ENCODE peak calls at places on chromosomes 12 and 14, in eight cellular contexts. V is fibroblast of lung, P is MM.1S, I is brain microvascular endothelial cell, G is aorta, D is adipocyte, Z is prostate gland, J is transverse colon. O is an unnamed sample.

GRCh38 chr14:25108959-25109358 is 59.0 kb upstream of the STXBP6 start:
- DNase-seq in V (peak; percentile 29), P (no peak), I (no peak), G (no peak), D (peak; percentile 28), Z (peak; percentile 28), J (peak; percentile 73), O (no peak)

GRCh38 chr14:52040598-52040997 is 28.3 kb downstream of the NID2 start:
- DNase-seq in V (no peak), P (no peak), I (no peak), G (no peak), D (no peak), Z (no peak), J (no peak), O (no peak)

GRCh38 chr12:104742551-104742961 is 215.5 kb downstream of the SLC41A2 start:
- DNase-seq in V (no peak), P (no peak), I (no peak), G (no peak), D (no peak), Z (no peak), J (no peak), O (no peak)

GRCh38 chr12:130087222-130087621 is 75.0 kb upstream of the FZD10 start:
- DNase-seq in V (no peak), P (no peak), I (no peak), G (no peak), D (no peak), Z (no peak), J (no peak), O (no peak)

GRCh38 chr14:39977198-39977597 is 545.0 kb upstream of the FBXO33 start:
- DNase-seq in V (no peak), P (no peak), I (no peak), G (no peak), D (no peak), Z (no peak), J (no peak), O (no peak)

GRCh38 chr12:58247633-58248032 is 306.3 kb downstream of the ATP23 start:
- DNase-seq in V (no peak), P (no peak), I (no peak), G (no peak), D (no peak), Z (no peak), J (no peak), O (no peak)

GRCh38 chr14:26008290-26008689 is 589.5 kb downstream of the NOVA1 start:
- DNase-seq in V (no peak), P (no peak), I (no peak), G (no peak), D (no peak), Z (no peak), J (no peak), O (peak; percentile 1)

GRCh38 chr12:90304231-90304630 is 595.6 kb upstream of the ATP2B1 start:
- DNase-seq in V (no peak), P (no peak), I (no peak), G (no peak), D (no peak), Z (no peak), J (no peak), O (peak; percentile 20)

GRCh38 chr12:54010972-54011664 is 2.3 kb downstream of the HOXC8 start:
- DNase-seq in V (no peak), P (no peak), I (no peak), G (no peak), D (no peak), Z (no peak), J (no peak), O (no peak)
- H3K27me3 ChIP-seq in V (peaks cover 74% of the 10 kb centered on the region), P (peaks cover 96% of the 10 kb centered on the region), I (peaks cover 89% of the 10 kb centered on the region), G (no peaks in the 10 kb centered on the region), D (no peaks in the 10 kb centered on the region), Z (peaks cover 82% of the 10 kb centered on the region), J (peaks cover 98% of the 10 kb centered on the region), O (peaks cover 74% of the 10 kb centered on the region)

DNA sequence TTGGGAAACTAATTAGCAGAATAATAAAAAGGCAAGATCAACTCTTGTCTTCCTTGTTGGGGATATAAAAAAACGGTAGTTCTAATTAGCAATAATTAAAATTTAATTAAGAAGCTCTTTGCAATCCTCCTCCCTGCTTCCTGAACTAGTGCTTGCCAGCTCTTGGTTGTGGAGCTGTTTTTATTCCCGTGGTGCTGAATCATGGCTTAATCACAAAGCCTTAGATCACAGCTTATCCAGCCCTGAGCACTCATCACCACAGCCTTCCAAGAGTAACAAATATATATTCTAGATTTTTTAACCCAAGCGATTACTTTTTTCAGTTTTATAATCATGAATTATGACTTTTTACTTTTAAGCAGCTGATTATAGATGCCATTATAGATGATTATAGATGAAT is 63.2 kb upstream of the INSM2 start:
- DNase-seq in V (peak; percentile 14), P (no peak), I (peak; percentile 43), G (no peak), D (peak; percentile 34), Z (no peak), J (no peak), O (peak; percentile 43)
- H3K27me3 ChIP-seq in V (no peaks in the 10 kb centered on the region), P (no peaks in the 10 kb centered on the region), I (no peaks in the 10 kb centered on the region), G (no peaks in the 10 kb centered on the region), D (no peaks in the 10 kb centered on the region), Z (no peaks in the 10 kb centered on the region), J (peaks cover 30% of the 10 kb centered on the region), O (no peaks in the 10 kb centered on the region)

GRCh38 chr12:54280401-54281260 is at the start of gene HNRNPA1:
- DNase-seq in V (peak; percentile 100), P (peak; percentile 100), I (peak; percentile 100), G (peak; percentile 94), D (peak; percentile 99), Z (peak; percentile 99), J (peak; percentile 97), O (peak; percentile 100)
- H3K27me3 ChIP-seq in V (no peaks in the 10 kb centered on the region), P (no peaks in the 10 kb centered on the region), I (no peaks in the 10 kb centered on the region), G (no peaks in the 10 kb centered on the region), D (no peaks in the 10 kb centered on the region), Z (no peaks in the 10 kb centered on the region), J (no peaks in the 10 kb centered on the region), O (no peaks in the 10 kb centered on the region)

GRCh38 chr12:50251619-50252300 is 31.6 kb downstream of the LIMA1 start:
- DNase-seq in V (peak; percentile 50), P (no peak), I (no peak), G (no peak), D (no peak), Z (peak; percentile 55), J (no peak), O (peak; percentile 81)
- H3K27me3 ChIP-seq in V (no peaks in the 10 kb centered on the region), P (no peaks in the 10 kb centered on the region), I (no peaks in the 10 kb centered on the region), G (no peaks in the 10 kb centered on the region), D (no peaks in the 10 kb centered on the region), Z (no peaks in the 10 kb centered on the region), J (no peaks in the 10 kb centered on the region), O (no peaks in the 10 kb centered on the region)

O was measured in bronchial epithelial cell.